ENCODE peak calls at places on chromosomes 13 and 19, in six cellular contexts. Y, V, E, P, L and O are unnamed samples.

GRCh38 chr13:46654956-46655726 is 102.2 kb downstream of the LRCH1 start:
- DNase-seq in Y (no peak), V (no peak), E (no peak), P (no peak), L (no peak), O (no peak)

GRCh38 chr13:40187324-40187795 is 479.1 kb downstream of the FOXO1 start:
- DNase-seq in Y (no peak), V (peak), E (no peak), P (peak), L (no peak), O (peak)

GRCh38 chr19:43691755-43692154 is 21.8 kb upstream of the PLAUR start:
- DNase-seq in Y (no peak), V (no peak), E (no peak), P (no peak), L (no peak), O (no peak)

GRCh38 chr19:38618590-38619360 is at the start of gene EIF3K:
- DNase-seq in Y (peak), V (peak), E (peak), P (peak), L (peak), O (peak)

GRCh38 chr13:113192902-113193301 is 15.6 kb downstream of the PCID2 start:
- DNase-seq in Y (no peak), V (no peak), E (no peak), P (no peak), L (no peak), O (no peak)

GRCh38 chr19:2164020-2164988 is 571 bp downstream of the DOT1L start:
- DNase-seq in Y (no peak), V (no peak), E (peak), P (peak), L (no peak), O (peak)

GRCh38 chr13:45658586-45659235 is 43.2 kb upstream of the ERICH6B start:
- DNase-seq in Y (no peak), V (no peak), E (no peak), P (no peak), L (no peak), O (no peak)

GRCh38 chr13:40651866-40652587 is 14.4 kb downstream of the FOXO1 start:
- DNase-seq in Y (no peak), V (no peak), E (no peak), P (no peak), L (no peak), O (no peak)

GRCh38 chr13:44347905-44348304 is 25.7 kb upstream of the SERP2 start:
- DNase-seq in Y (no peak), V (no peak), E (no peak), P (no peak), L (no peak), O (no peak)